ENCODE peak calls at places on chromosomes 12 and 14, in six cellular contexts. One of them, this sample, is unnamed.

GRCh38 chr14:94161087-94161486 is 13.0 kb upstream of the PPP4R4 start:
- DNase-seq in Caki2: no peak
- DNase-seq in NCI-H2081: no peak
- DNase-seq in foreskin fibroblast: no peak
- DNase-seq in NCI-H1105: no peak
- DNase-seq in stimulated activated CD4-positive, alpha-beta T cell treated with anti-CD3 and anti-CD28 coated beads, Interleukin-12 subunit alpha, Interleukin-12 subunit beta, amount 100 ng/mL, for 4 hours: no peak
- DNase-seq in this sample: no peak

GRCh38 chr12:131628766-131629448 is 82.0 kb upstream of the SFSWAP start:
- DNase-seq in NCI-H2081: no peak
- DNase-seq in foreskin fibroblast: no peak
- DNase-seq in NCI-H1105: no peak
- DNase-seq in Caki2: no peak
- DNase-seq in stimulated activated CD4-positive, alpha-beta T cell treated with anti-CD3 and anti-CD28 coated beads, Interleukin-12 subunit alpha, Interleukin-12 subunit beta, amount 100 ng/mL, for 4 hours: no peak
- DNase-seq in this sample: peak

GRCh38 chr14:99615497-99616245 is 11.7 kb upstream of the CCDC85C start:
- DNase-seq in foreskin fibroblast: no peak
- DNase-seq in NCI-H1105: no peak
- DNase-seq in stimulated activated CD4-positive, alpha-beta T cell treated with anti-CD3 and anti-CD28 coated beads, Interleukin-12 subunit alpha, Interleukin-12 subunit beta, amount 100 ng/mL, for 4 hours: no peak
- DNase-seq in NCI-H2081: no peak
- DNase-seq in Caki2: no peak
- DNase-seq in this sample: no peak

GRCh38 chr14:83395321-83395720 is 1861.7 kb upstream of the SEL1L start:
- DNase-seq in NCI-H2081: no peak
- DNase-seq in NCI-H1105: no peak
- DNase-seq in stimulated activated CD4-positive, alpha-beta T cell treated with anti-CD3 and anti-CD28 coated beads, Interleukin-12 subunit alpha, Interleukin-12 subunit beta, amount 100 ng/mL, for 4 hours: no peak
- DNase-seq in Caki2: no peak
- DNase-seq in foreskin fibroblast: no peak
- DNase-seq in this sample: no peak

GRCh38 chr12:93237235-93237915 is 140.3 kb upstream of the NUDT4 start:
- DNase-seq in NCI-H1105: no peak
- DNase-seq in NCI-H2081: no peak
- DNase-seq in foreskin fibroblast: peak
- DNase-seq in Caki2: no peak
- DNase-seq in stimulated activated CD4-positive, alpha-beta T cell treated with anti-CD3 and anti-CD28 coated beads, Interleukin-12 subunit alpha, Interleukin-12 subunit beta, amount 100 ng/mL, for 4 hours: no peak
- DNase-seq in this sample: no peak

GRCh38 chr14:28577711-28578131 is 188.9 kb upstream of the FOXG1 start:
- DNase-seq in foreskin fibroblast: peak
- DNase-seq in NCI-H1105: no peak
- DNase-seq in NCI-H2081: no peak
- DNase-seq in Caki2: no peak
- DNase-seq in stimulated activated CD4-positive, alpha-beta T cell treated with anti-CD3 and anti-CD28 coated beads, Interleukin-12 subunit alpha, Interleukin-12 subunit beta, amount 100 ng/mL, for 4 hours: no peak
- DNase-seq in this sample: no peak

GRCh38 chr14:21039059-21039422 is 3.1 kb upstream of the RNASE7 start:
- DNase-seq in Caki2: no peak
- DNase-seq in stimulated activated CD4-positive, alpha-beta T cell treated with anti-CD3 and anti-CD28 coated beads, Interleukin-12 subunit alpha, Interleukin-12 subunit beta, amount 100 ng/mL, for 4 hours: no peak
- DNase-seq in NCI-H1105: no peak
- DNase-seq in foreskin fibroblast: no peak
- DNase-seq in NCI-H2081: no peak
- DNase-seq in this sample: peak

GRCh38 chr12:48943221-48943620 is 14.1 kb downstream of the ARF3 start:
- DNase-seq in foreskin fibroblast: no peak
- DNase-seq in stimulated activated CD4-positive, alpha-beta T cell treated with anti-CD3 and anti-CD28 coated beads, Interleukin-12 subunit alpha, Interleukin-12 subunit beta, amount 100 ng/mL, for 4 hours: no peak
- DNase-seq in NCI-H1105: no peak
- DNase-seq in Caki2: no peak
- DNase-seq in NCI-H2081: no peak
- DNase-seq in this sample: no peak

GRCh38 chr14:93941293-93941910 is 14.3 kb downstream of the FAM181A start:
- DNase-seq in NCI-H1105: peak
- DNase-seq in foreskin fibroblast: peak
- DNase-seq in stimulated activated CD4-positive, alpha-beta T cell treated with anti-CD3 and anti-CD28 coated beads, Interleukin-12 subunit alpha, Interleukin-12 subunit beta, amount 100 ng/mL, for 4 hours: no peak
- DNase-seq in NCI-H2081: peak
- DNase-seq in Caki2: peak
- DNase-seq in this sample: no peak

GRCh38 chr12:113889806-113890581 is 76.1 kb downstream of the RBM19 start:
- DNase-seq in NCI-H1105: no peak
- DNase-seq in Caki2: no peak
- DNase-seq in stimulated activated CD4-positive, alpha-beta T cell treated with anti-CD3 and anti-CD28 coated beads, Interleukin-12 subunit alpha, Interleukin-12 subunit beta, amount 100 ng/mL, for 4 hours: no peak
- DNase-seq in foreskin fibroblast: no peak
- DNase-seq in NCI-H2081: no peak
- DNase-seq in this sample: no peak

GRCh38 chr14:66228267-66228970 is 257.8 kb upstream of the CCDC196 start:
- DNase-seq in foreskin fibroblast: no peak
- DNase-seq in NCI-H1105: no peak
- DNase-seq in stimulated activated CD4-positive, alpha-beta T cell treated with anti-CD3 and anti-CD28 coated beads, Interleukin-12 subunit alpha, Interleukin-12 subunit beta, amount 100 ng/mL, for 4 hours: no peak
- DNase-seq in NCI-H2081: no peak
- DNase-seq in Caki2: peak
- DNase-seq in this sample: no peak

GRCh38 chr14:105855246-105855892 is 329.0 kb downstream of the TMEM121 start:
- DNase-seq in foreskin fibroblast: no peak
- DNase-seq in NCI-H2081: no peak
- DNase-seq in Caki2: no peak
- DNase-seq in NCI-H1105: no peak
- DNase-seq in stimulated activated CD4-positive, alpha-beta T cell treated with anti-CD3 and anti-CD28 coated beads, Interleukin-12 subunit alpha, Interleukin-12 subunit beta, amount 100 ng/mL, for 4 hours: no peak
- DNase-seq in this sample: peak

GRCh38 chr14:60327447-60328331 is 78.7 kb downstream of the PPM1A start:
- DNase-seq in Caki2: no peak
- DNase-seq in NCI-H2081: peak
- DNase-seq in foreskin fibroblast: no peak
- DNase-seq in NCI-H1105: peak
- DNase-seq in stimulated activated CD4-positive, alpha-beta T cell treated with anti-CD3 and anti-CD28 coated beads, Interleukin-12 subunit alpha, Interleukin-12 subunit beta, amount 100 ng/mL, for 4 hours: peak
- DNase-seq in this sample: peak

GRCh38 chr12:71109834-71110233 is 48.0 kb downstream of the TSPAN8 start:
- DNase-seq in NCI-H2081: no peak
- DNase-seq in foreskin fibroblast: no peak
- DNase-seq in Caki2: no peak
- DNase-seq in NCI-H1105: no peak
- DNase-seq in stimulated activated CD4-positive, alpha-beta T cell treated with anti-CD3 and anti-CD28 coated beads, Interleukin-12 subunit alpha, Interleukin-12 subunit beta, amount 100 ng/mL, for 4 hours: no peak
- DNase-seq in this sample: no peak

GRCh38 chr12:104825408-104825807 is 132.7 kb downstream of the SLC41A2 start:
- DNase-seq in NCI-H1105: no peak
- DNase-seq in foreskin fibroblast: peak
- DNase-seq in Caki2: no peak
- DNase-seq in stimulated activated CD4-positive, alpha-beta T cell treated with anti-CD3 and anti-CD28 coated beads, Interleukin-12 subunit alpha, Interleukin-12 subunit beta, amount 100 ng/mL, for 4 hours: no peak
- DNase-seq in NCI-H2081: no peak
- DNase-seq in this sample: peak

GRCh38 chr12:81615031-81615430 is 144.1 kb downstream of the PPFIA2 start:
- DNase-seq in NCI-H1105: no peak
- DNase-seq in NCI-H2081: no peak
- DNase-seq in foreskin fibroblast: no peak
- DNase-seq in Caki2: no peak
- DNase-seq in stimulated activated CD4-positive, alpha-beta T cell treated with anti-CD3 and anti-CD28 coated beads, Interleukin-12 subunit alpha, Interleukin-12 subunit beta, amount 100 ng/mL, for 4 hours: no peak
- DNase-seq in this sample: no peak

GRCh38 chr12:114480309-114481199 is 74.6 kb upstream of the TBX5 start:
- DNase-seq in NCI-H2081: no peak
- DNase-seq in foreskin fibroblast: no peak
- DNase-seq in Caki2: no peak
- DNase-seq in NCI-H1105: no peak
- DNase-seq in stimulated activated CD4-positive, alpha-beta T cell treated with anti-CD3 and anti-CD28 coated beads, Interleukin-12 subunit alpha, Interleukin-12 subunit beta, amount 100 ng/mL, for 4 hours: no peak
- DNase-seq in this sample: peak

GRCh38 chr14:103126873-103127304 is 3.6 kb downstream of the TNFAIP2 start:
- DNase-seq in NCI-H1105: no peak
- DNase-seq in stimulated activated CD4-positive, alpha-beta T cell treated with anti-CD3 and anti-CD28 coated beads, Interleukin-12 subunit alpha, Interleukin-12 subunit beta, amount 100 ng/mL, for 4 hours: no peak
- DNase-seq in NCI-H2081: peak
- DNase-seq in foreskin fibroblast: no peak
- DNase-seq in Caki2: no peak
- DNase-seq in this sample: peak

GRCh38 chr12:47812797-47813490 is 6.8 kb downstream of the HDAC7 start:
- DNase-seq in stimulated activated CD4-positive, alpha-beta T cell treated with anti-CD3 and anti-CD28 coated beads, Interleukin-12 subunit alpha, Interleukin-12 subunit beta, amount 100 ng/mL, for 4 hours: peak
- DNase-seq in Caki2: peak
- DNase-seq in foreskin fibroblast: peak
- DNase-seq in NCI-H2081: no peak
- DNase-seq in NCI-H1105: no peak
- DNase-seq in this sample: peak

GRCh38 chr14:75258079-75258802 is 20.4 kb upstream of the FOS start:
- DNase-seq in stimulated activated CD4-positive, alpha-beta T cell treated with anti-CD3 and anti-CD28 coated beads, Interleukin-12 subunit alpha, Interleukin-12 subunit beta, amount 100 ng/mL, for 4 hours: no peak
- DNase-seq in Caki2: no peak
- DNase-seq in NCI-H1105: no peak
- DNase-seq in NCI-H2081: no peak
- DNase-seq in foreskin fibroblast: peak
- DNase-seq in this sample: no peak

GRCh38 chr14:100981808-100982207 is 78.3 kb upstream of the RTL1 start:
- DNase-seq in Caki2: no peak
- DNase-seq in stimulated activated CD4-positive, alpha-beta T cell treated with anti-CD3 and anti-CD28 coated beads, Interleukin-12 subunit alpha, Interleukin-12 subunit beta, amount 100 ng/mL, for 4 hours: no peak
- DNase-seq in foreskin fibroblast: no peak
- DNase-seq in NCI-H2081: no peak
- DNase-seq in NCI-H1105: no peak
- DNase-seq in this sample: no peak

GRCh38 chr12:55619352-55620138 is 17.1 kb upstream of the OR10P1 start:
- DNase-seq in NCI-H1105: peak
- DNase-seq in NCI-H2081: peak
- DNase-seq in stimulated activated CD4-positive, alpha-beta T cell treated with anti-CD3 and anti-CD28 coated beads, Interleukin-12 subunit alpha, Interleukin-12 subunit beta, amount 100 ng/mL, for 4 hours: no peak
- DNase-seq in foreskin fibroblast: peak
- DNase-seq in Caki2: peak
- DNase-seq in this sample: peak

GRCh38 chr12:117816-118345 is 51.3 kb downstream of the IQSEC3 start:
- DNase-seq in foreskin fibroblast: no peak
- DNase-seq in stimulated activated CD4-positive, alpha-beta T cell treated with anti-CD3 and anti-CD28 coated beads, Interleukin-12 subunit alpha, Interleukin-12 subunit beta, amount 100 ng/mL, for 4 hours: no peak
- DNase-seq in NCI-H2081: no peak
- DNase-seq in Caki2: no peak
- DNase-seq in NCI-H1105: no peak
- DNase-seq in this sample: no peak

GRCh38 chr14:60313093-60313492 is 64.1 kb downstream of the PPM1A start:
- DNase-seq in NCI-H1105: no peak
- DNase-seq in stimulated activated CD4-positive, alpha-beta T cell treated with anti-CD3 and anti-CD28 coated beads, Interleukin-12 subunit alpha, Interleukin-12 subunit beta, amount 100 ng/mL, for 4 hours: no peak
- DNase-seq in Caki2: no peak
- DNase-seq in foreskin fibroblast: no peak
- DNase-seq in NCI-H2081: no peak
- DNase-seq in this sample: no peak

GRCh38 chr14:95151561-95151960 is 5.8 kb downstream of the DICER1 start:
- DNase-seq in Caki2: no peak
- DNase-seq in NCI-H2081: no peak
- DNase-seq in NCI-H1105: no peak
- DNase-seq in stimulated activated CD4-positive, alpha-beta T cell treated with anti-CD3 and anti-CD28 coated beads, Interleukin-12 subunit alpha, Interleukin-12 subunit beta, amount 100 ng/mL, for 4 hours: no peak
- DNase-seq in foreskin fibroblast: no peak
- DNase-seq in this sample: no peak

GRCh38 chr12:74801625-74802024 is 264.0 kb downstream of the ATXN7L3B start:
- DNase-seq in NCI-H1105: no peak
- DNase-seq in stimulated activated CD4-positive, alpha-beta T cell treated with anti-CD3 and anti-CD28 coated beads, Interleukin-12 subunit alpha, Interleukin-12 subunit beta, amount 100 ng/mL, for 4 hours: no peak
- DNase-seq in Caki2: no peak
- DNase-seq in NCI-H2081: no peak
- DNase-seq in foreskin fibroblast: no peak
- DNase-seq in this sample: no peak

GRCh38 chr14:103298620-103299019 is 35.4 kb upstream of the EIF5 start:
- DNase-seq in NCI-H2081: no peak
- DNase-seq in stimulated activated CD4-positive, alpha-beta T cell treated with anti-CD3 and anti-CD28 coated beads, Interleukin-12 subunit alpha, Interleukin-12 subunit beta, amount 100 ng/mL, for 4 hours: no peak
- DNase-seq in Caki2: no peak
- DNase-seq in NCI-H1105: no peak
- DNase-seq in foreskin fibroblast: no peak
- DNase-seq in this sample: no peak

GRCh38 chr14:74140374-74140850 is 55.7 kb downstream of the LIN52 start:
- DNase-seq in NCI-H1105: peak
- DNase-seq in foreskin fibroblast: peak
- DNase-seq in NCI-H2081: peak
- DNase-seq in stimulated activated CD4-positive, alpha-beta T cell treated with anti-CD3 and anti-CD28 coated beads, Interleukin-12 subunit alpha, Interleukin-12 subunit beta, amount 100 ng/mL, for 4 hours: no peak
- DNase-seq in Caki2: peak
- DNase-seq in this sample: no peak